ENCODE peak calls at places on chromosomes 3 and 15, in seven cellular contexts. X is Right ventricle myocardium superior; Q is foreskin keratinocyte; F is activated CD8-positive, alpha-beta T cell treated with anti-CD3 and anti-CD28 coated beads for 36 hours; N is posterior cingulate gyrus; B is stimulated activated CD4-positive, alpha-beta T cell treated with anti-CD3 and anti-CD28 coated beads, Interleukin-12 subunit alpha, Interleukin-12 subunit beta, amount 100 ng/mL, for 48 hours; V is NCI-H1417. S is an unnamed sample.
A peak's percentile ranks its signal among the peaks of the same experiment; 100 is the strongest.

GRCh38 chr3:115423170-115423569 is 200.1 kb upstream of the GAP43 start:
- DNase-seq in X (no peak), Q (no peak), F (no peak), N (no peak), B (no peak), V (no peak), S (no peak)

GRCh38 chr3:56593455-56594158 is 36.6 kb downstream of the CCDC66 start:
- DNase-seq in X (no peak), Q (no peak), F (peak; percentile 61), N (no peak), B (peak; percentile 20), V (peak; percentile 28), S (no peak)

GRCh38 chr3:52714335-52715302 is 8.7 kb downstream of the SPCS1 start:
- DNase-seq in X (no peak), Q (no peak), F (no peak), N (no peak), B (no peak), V (no peak), S (no peak)

GRCh38 chr3:150543128-150543527 is 3.2 kb downstream of the SERP1 start:
- DNase-seq in X (no peak), Q (no peak), F (no peak), N (no peak), B (no peak), V (no peak), S (no peak)

GRCh38 chr15:28914483-28915023 is 28.8 kb downstream of the APBA2 start:
- DNase-seq in X (no peak), Q (no peak), F (no peak), N (peak; percentile 68), B (no peak), V (no peak), S (no peak)

GRCh38 chr3:116000315-116000714 is 377.0 kb downstream of the GAP43 start:
- DNase-seq in X (no peak), Q (peak; percentile 97), F (no peak), N (peak; percentile 76), B (no peak), V (no peak), S (no peak)

GRCh38 chr3:69012836-69013255 is 638 bp downstream of the EOGT start:
- DNase-seq in X (peak; percentile 70), Q (no peak), F (peak; percentile 29), N (peak; percentile 81), B (no peak), V (peak; percentile 53), S (no peak)

GRCh38 chr15:27694506-27695077 is 404.5 kb downstream of the OCA2 start:
- DNase-seq in X (no peak), Q (peak; percentile 50), F (no peak), N (no peak), B (no peak), V (peak; percentile 30), S (peak; percentile 73)

GRCh38 chr3:183085634-183086390 is 13.5 kb downstream of the MCCC1 start:
- DNase-seq in X (no peak), Q (no peak), F (peak; percentile 29), N (no peak), B (no peak), V (peak; percentile 59), S (peak; percentile 59)

GRCh38 chr3:111072016-111072891 is 638 bp downstream of the NECTIN3 start:
- DNase-seq in X (peak; percentile 46), Q (no peak), F (peak; percentile 18), N (peak; percentile 77), B (no peak), V (peak; percentile 56), S (peak; percentile 66)

GRCh38 chr3:32423534-32423933 is 31.9 kb downstream of the CMTM7 start:
- DNase-seq in X (no peak), Q (no peak), F (no peak), N (no peak), B (no peak), V (no peak), S (no peak)

GRCh38 chr3:190183121-190183520 is 62.4 kb upstream of the P3H2 start:
- DNase-seq in X (no peak), Q (peak; percentile 62), F (no peak), N (no peak), B (no peak), V (peak; percentile 76), S (peak; percentile 53)

GRCh38 chr15:31347067-31347975 is 20.7 kb downstream of the KLF13 start:
- DNase-seq in X (no peak), Q (no peak), F (peak; percentile 96), N (peak; percentile 54), B (peak; percentile 67), V (no peak), S (no peak)

GRCh38 chr3:149114458-149114857 is 15.0 kb upstream of the HPS3 start:
- DNase-seq in X (no peak), Q (no peak), F (no peak), N (no peak), B (no peak), V (no peak), S (no peak)

GRCh38 chr3:197466586-197467399 is 89.0 kb downstream of the BDH1 start:
- DNase-seq in X (no peak), Q (no peak), F (peak; percentile 28), N (peak; percentile 75), B (no peak), V (no peak), S (no peak)